ENCODE peak calls at places on chromosomes 5 and 9, in seven cellular contexts. One of them, this sample, is unnamed.

GRCh38 chr9:98410185-98410697 is 154.8 kb upstream of the TBC1D2 start:
- DNase-seq in A549: no peak
- DNase-seq in erythroblast: no peak
- DNase-seq in esophagus squamous epithelium: no peak
- DNase-seq in vagina: no peak
- DNase-seq in K562: peak
- DNase-seq in ovary: no peak
- DNase-seq in this sample: peak

GRCh38 chr5:139903805-139904565 is 108.4 kb downstream of the PSD2 start:
- DNase-seq in esophagus squamous epithelium: no peak
- DNase-seq in K562: peak
- DNase-seq in A549: no peak
- DNase-seq in ovary: peak
- DNase-seq in vagina: no peak
- DNase-seq in erythroblast: no peak
- DNase-seq in this sample: no peak

GRCh38 chr5:171323806-171324632 is 15.0 kb downstream of the TLX3 start:
- DNase-seq in ovary: no peak
- DNase-seq in esophagus squamous epithelium: no peak
- DNase-seq in erythroblast: no peak
- DNase-seq in K562: no peak
- DNase-seq in vagina: no peak
- DNase-seq in A549: no peak
- DNase-seq in this sample: no peak

GRCh38 chr5:133364916-133365315 is 247.4 kb downstream of the FSTL4 start:
- DNase-seq in K562: no peak
- DNase-seq in ovary: no peak
- DNase-seq in A549: no peak
- DNase-seq in erythroblast: no peak
- DNase-seq in esophagus squamous epithelium: no peak
- DNase-seq in vagina: no peak
- DNase-seq in this sample: no peak

GRCh38 chr9:130172858-130173461 is 756 bp downstream of the NCS1 start:
- DNase-seq in A549: no peak
- DNase-seq in K562: peak
- DNase-seq in ovary: peak
- DNase-seq in esophagus squamous epithelium: no peak
- DNase-seq in erythroblast: peak
- DNase-seq in vagina: no peak
- DNase-seq in this sample: no peak

GRCh38 chr9:89160797-89161196 is 17.8 kb downstream of the SHC3 start:
- DNase-seq in vagina: no peak
- DNase-seq in ovary: no peak
- DNase-seq in erythroblast: no peak
- DNase-seq in A549: no peak
- DNase-seq in esophagus squamous epithelium: no peak
- DNase-seq in K562: no peak
- DNase-seq in this sample: no peak

GRCh38 chr9:99377790-99378775 is 156.0 kb downstream of the SEC61B start:
- DNase-seq in esophagus squamous epithelium: no peak
- DNase-seq in vagina: no peak
- DNase-seq in erythroblast: no peak
- DNase-seq in K562: no peak
- DNase-seq in ovary: no peak
- DNase-seq in A549: no peak
- DNase-seq in this sample: no peak

GRCh38 chr5:81971086-81971693 is 633 bp upstream of the ATG10 start:
- DNase-seq in ovary: no peak
- DNase-seq in esophagus squamous epithelium: no peak
- DNase-seq in vagina: no peak
- DNase-seq in erythroblast: peak
- DNase-seq in K562: no peak
- DNase-seq in A549: peak
- DNase-seq in this sample: peak

GRCh38 chr5:78499485-78499884 is 139.1 kb downstream of the SCAMP1 start:
- DNase-seq in ovary: no peak
- DNase-seq in K562: no peak
- DNase-seq in A549: no peak
- DNase-seq in esophagus squamous epithelium: no peak
- DNase-seq in erythroblast: no peak
- DNase-seq in vagina: no peak
- DNase-seq in this sample: no peak

GRCh38 chr9:112124156-112124555 is 50.9 kb downstream of the SUSD1 start:
- DNase-seq in A549: no peak
- DNase-seq in vagina: no peak
- DNase-seq in esophagus squamous epithelium: no peak
- DNase-seq in ovary: no peak
- DNase-seq in erythroblast: no peak
- DNase-seq in K562: no peak
- DNase-seq in this sample: no peak

GRCh38 chr9:121322037-121322736 is 47.9 kb downstream of the STOM start:
- DNase-seq in erythroblast: peak
- DNase-seq in vagina: no peak
- DNase-seq in K562: no peak
- DNase-seq in A549: peak
- DNase-seq in esophagus squamous epithelium: no peak
- DNase-seq in ovary: no peak
- DNase-seq in this sample: peak

GRCh38 chr9:122403381-122404002 is 32.7 kb downstream of the PTGS1 start:
- DNase-seq in vagina: no peak
- DNase-seq in A549: no peak
- DNase-seq in ovary: no peak
- DNase-seq in erythroblast: no peak
- DNase-seq in esophagus squamous epithelium: no peak
- DNase-seq in K562: no peak
- DNase-seq in this sample: no peak

GRCh38 chr9:127140842-127141675 is 18.6 kb upstream of the ANGPTL2 start:
- DNase-seq in erythroblast: no peak
- DNase-seq in esophagus squamous epithelium: no peak
- DNase-seq in ovary: peak
- DNase-seq in vagina: no peak
- DNase-seq in A549: no peak
- DNase-seq in K562: no peak
- DNase-seq in this sample: no peak

GRCh38 chr5:74647096-74647495 is 6.6 kb upstream of the ENC1 start:
- DNase-seq in K562: no peak
- DNase-seq in A549: no peak
- DNase-seq in ovary: no peak
- DNase-seq in erythroblast: no peak
- DNase-seq in vagina: no peak
- DNase-seq in esophagus squamous epithelium: no peak
- DNase-seq in this sample: no peak

GRCh38 chr9:76342862-76343261 is 51.4 kb downstream of the RFK start:
- DNase-seq in A549: no peak
- DNase-seq in erythroblast: no peak
- DNase-seq in vagina: no peak
- DNase-seq in esophagus squamous epithelium: no peak
- DNase-seq in K562: no peak
- DNase-seq in ovary: no peak
- DNase-seq in this sample: no peak

GRCh38 chr5:18314192-18314778 is 680.0 kb downstream of the TAF11L14 start:
- DNase-seq in ovary: no peak
- DNase-seq in esophagus squamous epithelium: no peak
- DNase-seq in vagina: no peak
- DNase-seq in K562: peak
- DNase-seq in erythroblast: peak
- DNase-seq in A549: peak
- DNase-seq in this sample: peak

GRCh38 chr5:181166812-181167733 is 19.7 kb downstream of the OR2V2 start:
- DNase-seq in esophagus squamous epithelium: no peak
- DNase-seq in ovary: no peak
- DNase-seq in A549: no peak
- DNase-seq in erythroblast: peak
- DNase-seq in vagina: no peak
- DNase-seq in K562: no peak
- DNase-seq in this sample: no peak

GRCh38 chr9:133725886-133726285 is 12.3 kb downstream of the SARDH start:
- DNase-seq in erythroblast: no peak
- DNase-seq in ovary: peak
- DNase-seq in vagina: no peak
- DNase-seq in A549: no peak
- DNase-seq in esophagus squamous epithelium: no peak
- DNase-seq in K562: no peak
- DNase-seq in this sample: no peak

GRCh38 chr5:134540747-134541733 is 15.6 kb downstream of the JADE2 start:
- DNase-seq in esophagus squamous epithelium: no peak
- DNase-seq in vagina: no peak
- DNase-seq in ovary: no peak
- DNase-seq in erythroblast: no peak
- DNase-seq in K562: no peak
- DNase-seq in A549: no peak
- DNase-seq in this sample: no peak

GRCh38 chr5:43997647-43998251 is 391.5 kb downstream of the FGF10 start:
- DNase-seq in erythroblast: no peak
- DNase-seq in vagina: no peak
- DNase-seq in K562: no peak
- DNase-seq in ovary: no peak
- DNase-seq in A549: no peak
- DNase-seq in esophagus squamous epithelium: no peak
- DNase-seq in this sample: peak

GRCh38 chr5:43396762-43397304 is 15.4 kb downstream of the CCL28 start:
- DNase-seq in vagina: no peak
- DNase-seq in A549: peak
- DNase-seq in ovary: peak
- DNase-seq in erythroblast: peak
- DNase-seq in K562: no peak
- DNase-seq in esophagus squamous epithelium: no peak
- DNase-seq in this sample: no peak

GRCh38 chr5:64859881-64860280 is 91.2 kb downstream of the CWC27 start:
- DNase-seq in A549: no peak
- DNase-seq in ovary: no peak
- DNase-seq in erythroblast: no peak
- DNase-seq in vagina: no peak
- DNase-seq in K562: no peak
- DNase-seq in esophagus squamous epithelium: no peak
- DNase-seq in this sample: no peak

DNA sequence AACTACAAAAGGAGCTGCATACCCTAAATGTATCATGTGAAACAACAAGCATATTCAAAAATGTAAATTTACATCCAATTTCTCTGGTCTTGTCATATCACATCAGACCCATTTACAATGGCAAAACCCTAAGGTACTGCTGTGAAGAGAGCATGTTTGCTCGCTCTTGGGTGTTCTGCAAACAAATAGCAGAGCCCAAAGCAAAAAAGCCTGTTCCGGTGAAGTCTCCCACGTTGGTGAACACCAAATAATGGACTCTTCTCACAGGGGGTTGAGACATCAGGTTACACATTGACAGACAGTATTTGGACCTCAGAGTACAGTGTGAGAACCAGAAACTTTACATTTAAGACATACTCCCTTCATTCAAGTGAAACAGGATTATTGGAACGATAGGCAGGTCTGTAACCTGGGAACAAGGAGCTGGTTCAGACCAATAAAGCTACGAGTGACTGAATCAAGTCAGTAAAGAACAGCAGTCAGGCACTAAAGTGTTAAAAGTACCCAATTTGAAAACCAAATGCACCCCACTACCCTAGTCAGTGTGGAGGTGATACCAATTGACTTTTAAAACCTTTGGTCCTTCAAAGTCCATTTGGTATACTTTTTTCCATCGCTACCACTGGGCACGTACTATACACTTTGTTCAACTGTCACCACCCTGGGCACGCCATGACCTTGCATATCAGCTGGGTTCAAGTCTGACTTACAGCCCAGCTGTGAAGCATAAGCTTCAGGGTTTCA is 36.5 kb downstream of the ETF1 start:
- DNase-seq in K562: no peak
- DNase-seq in esophagus squamous epithelium: no peak
- DNase-seq in A549: no peak
- DNase-seq in erythroblast: no peak
- DNase-seq in vagina: no peak
- DNase-seq in ovary: no peak
- DNase-seq in this sample: no peak
- TF ChIP-seq POLR2A in K562: no peak
- TF ChIP-seq POLR2A in esophagus squamous epithelium: no peak
- TF ChIP-seq POLR2A in A549: no peak
- TF ChIP-seq POLR2A in erythroblast: no peak
- TF ChIP-seq POLR2A in vagina: no peak
- TF ChIP-seq POLR2A in ovary: no peak
- TF ChIP-seq POLR2A in this sample: no peak

GRCh38 chr5:131635755-131636479 is 888 bp upstream of the RAPGEF6 start:
- DNase-seq in ovary: no peak
- DNase-seq in vagina: no peak
- DNase-seq in A549: peak
- DNase-seq in erythroblast: peak
- DNase-seq in esophagus squamous epithelium: no peak
- DNase-seq in K562: no peak
- DNase-seq in this sample: no peak
- TF ChIP-seq POLR2A in ovary: no peak
- TF ChIP-seq POLR2A in vagina: no peak
- TF ChIP-seq POLR2A in A549: no peak
- TF ChIP-seq POLR2A in erythroblast: no peak
- TF ChIP-seq POLR2A in esophagus squamous epithelium: no peak
- TF ChIP-seq POLR2A in K562: no peak
- TF ChIP-seq POLR2A in this sample: no peak

GRCh38 chr5:115393239-115393638 is 96.8 kb upstream of the CCDC112 start:
- DNase-seq in esophagus squamous epithelium: no peak
- DNase-seq in A549: no peak
- DNase-seq in erythroblast: no peak
- DNase-seq in K562: no peak
- DNase-seq in ovary: no peak
- DNase-seq in vagina: no peak
- DNase-seq in this sample: no peak

GRCh38 chr5:115394531-115394930 is 98.1 kb upstream of the CCDC112 start:
- DNase-seq in esophagus squamous epithelium: no peak
- DNase-seq in A549: no peak
- DNase-seq in vagina: no peak
- DNase-seq in erythroblast: no peak
- DNase-seq in K562: no peak
- DNase-seq in ovary: no peak
- DNase-seq in this sample: no peak

GRCh38 chr5:115391780-115392179 is 95.3 kb upstream of the CCDC112 start:
- DNase-seq in esophagus squamous epithelium: no peak
- DNase-seq in A549: no peak
- DNase-seq in vagina: no peak
- DNase-seq in erythroblast: no peak
- DNase-seq in ovary: no peak
- DNase-seq in K562: no peak
- DNase-seq in this sample: no peak

GRCh38 chr5:115389799-115390382 is 93.4 kb upstream of the CCDC112 start:
- DNase-seq in vagina: no peak
- DNase-seq in esophagus squamous epithelium: no peak
- DNase-seq in ovary: no peak
- DNase-seq in erythroblast: peak
- DNase-seq in K562: no peak
- DNase-seq in A549: peak
- DNase-seq in this sample: no peak

GRCh38 chr5:115392611-115393010 is 96.2 kb upstream of the CCDC112 start:
- DNase-seq in K562: no peak
- DNase-seq in esophagus squamous epithelium: no peak
- DNase-seq in A549: no peak
- DNase-seq in vagina: no peak
- DNase-seq in erythroblast: no peak
- DNase-seq in ovary: no peak
- DNase-seq in this sample: no peak
- TF ChIP-seq POLR2A in K562: no peak
- TF ChIP-seq POLR2A in esophagus squamous epithelium: no peak
- TF ChIP-seq POLR2A in A549: no peak
- TF ChIP-seq POLR2A in vagina: no peak
- TF ChIP-seq POLR2A in erythroblast: no peak
- TF ChIP-seq POLR2A in ovary: no peak
- TF ChIP-seq POLR2A in this sample: no peak

GRCh38 chr9:132079391-132080071 is at the start of gene MED27:
- DNase-seq in esophagus squamous epithelium: peak
- DNase-seq in erythroblast: peak
- DNase-seq in K562: peak
- DNase-seq in ovary: peak
- DNase-seq in vagina: no peak
- DNase-seq in A549: peak
- DNase-seq in this sample: peak
- TF ChIP-seq POLR2A in esophagus squamous epithelium: no peak
- TF ChIP-seq POLR2A in erythroblast: peak
- TF ChIP-seq POLR2A in K562: peak
- TF ChIP-seq POLR2A in ovary: no peak
- TF ChIP-seq POLR2A in vagina: no peak
- TF ChIP-seq POLR2A in A549: peak
- TF ChIP-seq POLR2A in this sample: peak

This sample was measured in H54.